ENCODE peak calls at places on chromosomes 16 and 17, in ten cellular contexts. Z is non-pigmented ciliary epithelial cell; Y is stimulated activated CD4-positive, alpha-beta T cell treated with anti-CD3 and anti-CD28 coated beads, Interleukin-1b, Interleukin-23, amount 100 ng/mL, for 1 hour; Q is activated naive CD4-positive, alpha-beta T cell treated with anti-CD3 and anti-CD28 coated beads, Interleukin-2, amount 10 ng/mL, durations not matched to agents 7 days and 5 days; N is fibroblast of lung; J is sigmoid colon; U is EL; R is activated CD8-positive, alpha-beta T cell treated with anti-CD3 and anti-CD28 coated beads, Interleukin-2, amount 10 ng/mL, durations not matched to agents 7 days and 5 days; T is T-cell; E is lower lobe of right lung. I is an unnamed sample.
A peak's percentile ranks its signal among the peaks of the same experiment; 100 is the strongest.

GRCh38 chr17:63841350-63842172 is 924 bp downstream of the SMARCD2 start:
- DNase-seq in Z (no peak), Y (no peak), T (no peak), E (peak; percentile 75), U (peak; percentile 50), R (peak; percentile 39), N (peak; percentile 65), J (peak; percentile 89), Q (peak; percentile 46), I (no peak)

GRCh38 chr16:19014456-19014855 is 30.7 kb downstream of the TMC7 start:
- DNase-seq in U (no peak), Z (no peak), R (no peak), N (no peak), E (peak; percentile 65), T (no peak), Y (no peak), J (no peak), Q (no peak), I (no peak)

GRCh38 chr16:75251280-75252048 is at the start of gene BCAR1:
- DNase-seq in T (no peak), E (peak; percentile 93), N (peak; percentile 92), Y (no peak), Q (no peak), U (peak; percentile 93), J (peak; percentile 94), Z (peak; percentile 62), R (no peak), I (no peak)

GRCh38 chr16:83727018-83727417 is 80.8 kb upstream of the HSBP1 start:
- DNase-seq in J (no peak), R (peak; percentile 73), N (peak; percentile 42), Q (no peak), Y (no peak), U (peak; percentile 75), E (no peak), T (no peak), Z (peak; percentile 81), I (no peak)

GRCh38 chr16:30647274-30647571 is 3.5 kb upstream of the PRR14 start:
- DNase-seq in T (no peak), Y (no peak), E (no peak), Z (no peak), N (no peak), R (no peak), J (no peak), Q (no peak), U (no peak), I (no peak)

GRCh38 chr17:63960430-63960829 is 12.3 kb downstream of the SCN4A start:
- DNase-seq in J (no peak), R (no peak), N (no peak), Y (no peak), Q (no peak), U (no peak), T (no peak), E (no peak), Z (no peak), I (no peak)

GRCh38 chr17:62100050-62100449 is 35.0 kb upstream of the MED13 start:
- DNase-seq in Y (no peak), N (no peak), E (no peak), R (no peak), U (no peak), Q (no peak), T (no peak), J (no peak), Z (no peak), I (no peak)

GRCh38 chr16:67483731-67484525 is 581 bp upstream of the AGRP start:
- DNase-seq in Y (no peak), Q (no peak), R (no peak), J (no peak), U (no peak), E (no peak), T (no peak), Z (no peak), N (no peak), I (no peak)

GRCh38 chr17:2593846-2594656 is 597 bp downstream of the PAFAH1B1 start:
- DNase-seq in E (peak; percentile 87), Q (peak; percentile 88), N (peak; percentile 75), T (peak; percentile 72), J (peak; percentile 91), Y (peak; percentile 60), Z (no peak), R (peak; percentile 87), U (peak; percentile 80), I (peak; percentile 76)

GRCh38 chr16:58121132-58121531 is 8.0 kb downstream of the CFAP20 start:
- DNase-seq in R (no peak), Q (no peak), N (no peak), E (no peak), U (no peak), J (no peak), T (no peak), Z (no peak), Y (no peak), I (no peak)

GRCh38 chr17:8799001-8799850 is at the start of gene MFSD6L:
- DNase-seq in U (peak; percentile 40), Q (no peak), T (no peak), Z (no peak), R (no peak), J (no peak), Y (no peak), E (peak; percentile 69), N (no peak), I (no peak)

GRCh38 chr17:76872221-76872873 is 4.1 kb downstream of the MGAT5B start:
- DNase-seq in E (no peak), U (peak; percentile 99), J (no peak), Q (no peak), T (no peak), Z (peak; percentile 77), N (peak; percentile 91), Y (no peak), R (peak; percentile 25), I (no peak)

GRCh38 chr17:70767102-70767701 is 597.9 kb downstream of the KCNJ2 start:
- DNase-seq in Y (no peak), Q (no peak), N (peak; percentile 73), R (no peak), J (no peak), U (peak; percentile 38), E (no peak), Z (peak; percentile 15), T (no peak), I (no peak)

GRCh38 chr17:49063652-49064051 is 66.5 kb downstream of the IGF2BP1 start:
- DNase-seq in Q (no peak), Z (no peak), E (no peak), R (no peak), U (no peak), N (no peak), T (no peak), Y (no peak), J (no peak), I (no peak)

GRCh38 chr17:61997649-61998048 is 67.4 kb downstream of the MED13 start:
- DNase-seq in Q (no peak), E (no peak), T (no peak), N (peak; percentile 72), J (no peak), Z (peak; percentile 10), R (no peak), Y (no peak), U (peak; percentile 44), I (no peak)